ENCODE peak calls at places on chromosome 1, in six cellular contexts. D is BJ; E is activated naive CD4-positive, alpha-beta T cell treated with Interleukin-2 at 50 U/mL for 16 hours; X is GM04503; A is mammary epithelial cell; C is progenitor cell of endocrine pancreas. P is an unnamed sample.
A peak's percentile ranks its signal among the peaks of the same experiment; 100 is the strongest.

GRCh38 chr1:6352138-6352563 is 41.4 kb downstream of the ACOT7 start:
- DNase-seq in D (no peak), E (no peak), X (no peak), A (peak; percentile 49), C (no peak), P (no peak)

GRCh38 chr1:230095938-230096337 is 28.9 kb downstream of the GALNT2 start:
- DNase-seq in D (no peak), E (no peak), X (no peak), A (no peak), C (no peak), P (no peak)

GRCh38 chr1:4172659-4173599 is 272.9 kb upstream of the C1orf174 start:
- DNase-seq in D (no peak), E (no peak), X (no peak), A (no peak), C (no peak), P (no peak)

GRCh38 chr1:24018611-24019580 is 38.8 kb upstream of the SRSF10 start:
- DNase-seq in D (peak; percentile 99), E (no peak), X (peak; percentile 98), A (peak; percentile 95), C (peak; percentile 43), P (peak; percentile 99)

GRCh38 chr1:117143856-117144255 is 22.3 kb upstream of the TRIM45 start:
- DNase-seq in D (no peak), E (no peak), X (no peak), A (no peak), C (no peak), P (no peak)

GRCh38 chr1:101136739-101137138 is 100.1 kb upstream of the S1PR1 start:
- DNase-seq in D (no peak), E (no peak), X (no peak), A (no peak), C (no peak), P (no peak)

GRCh38 chr1:41862411-41863221 is 56.1 kb downstream of the HIVEP3 start:
- DNase-seq in D (peak; percentile 74), E (peak; percentile 60), X (no peak), A (peak; percentile 82), C (no peak), P (no peak)

GRCh38 chr1:82227286-82227685 is 426.6 kb downstream of the ADGRL2 start:
- DNase-seq in D (no peak), E (no peak), X (no peak), A (no peak), C (no peak), P (no peak)

GRCh38 chr1:42735477-42736105 is 4.4 kb downstream of the CLDN19 start:
- DNase-seq in D (no peak), E (no peak), X (no peak), A (peak; percentile 52), C (no peak), P (no peak)

GRCh38 chr1:2628191-2628932 is 4.5 kb downstream of the MMEL1 start:
- DNase-seq in D (no peak), E (no peak), X (no peak), A (no peak), C (no peak), P (no peak)

GRCh38 chr1:192660613-192661012 is 24.7 kb downstream of the RGS13 start:
- DNase-seq in D (no peak), E (no peak), X (no peak), A (no peak), C (no peak), P (no peak)